ENCODE peak calls at places on chromosomes 4 and X, in five cellular contexts. S is astrocyte of the spinal cord, T is endothelial cell of umbilical vein, E is thoracic aorta, P is AG10803. F is an unnamed sample.

GRCh38 chrX:2767631-2768455 is 16.0 kb downstream of the XG start:
- DNase-seq in S (no peak), T (no peak), E (no peak), P (peak), F (peak)

GRCh38 chr4:104732766-104733165 is 238.1 kb upstream of the CXXC4 start:
- DNase-seq in S (no peak), T (no peak), E (no peak), P (no peak), F (no peak)

GRCh38 chrX:22538581-22538980 is 265.9 kb downstream of the CBLL2 start:
- DNase-seq in S (no peak), T (no peak), E (no peak), P (no peak), F (no peak)

GRCh38 chr4:37685726-37686372 is 327 bp downstream of the RELL1 start:
- DNase-seq in S (peak), T (peak), E (no peak), P (peak), F (no peak)

GRCh38 chr4:145481942-145482208 is 222 bp downstream of the SMAD1 start:
- DNase-seq in S (no peak), T (no peak), E (no peak), P (no peak), F (no peak)

GRCh38 chr4:143768007-143768591 is 67.6 kb upstream of the FREM3 start:
- DNase-seq in S (peak), T (peak), E (no peak), P (peak), F (peak)

GRCh38 chr4:61922766-61923165 is 722.6 kb downstream of the ADGRL3 start:
- DNase-seq in S (no peak), T (no peak), E (no peak), P (no peak), F (no peak)

GRCh38 chr4:8085491-8086479 is 72.8 kb downstream of the ABLIM2 start:
- DNase-seq in S (no peak), T (no peak), E (no peak), P (no peak), F (no peak)

GRCh38 chrX:17584248-17584681 is 153.0 kb upstream of the SCML1 start:
- DNase-seq in S (peak), T (no peak), E (no peak), P (peak), F (no peak)

GRCh38 chr4:32119907-32120306 is 1399.7 kb downstream of the PCDH7 start:
- DNase-seq in S (no peak), T (no peak), E (no peak), P (no peak), F (no peak)

GRCh38 chr4:32112891-32113290 is 1392.7 kb downstream of the PCDH7 start:
- DNase-seq in S (no peak), T (no peak), E (no peak), P (no peak), F (no peak)

DNA sequence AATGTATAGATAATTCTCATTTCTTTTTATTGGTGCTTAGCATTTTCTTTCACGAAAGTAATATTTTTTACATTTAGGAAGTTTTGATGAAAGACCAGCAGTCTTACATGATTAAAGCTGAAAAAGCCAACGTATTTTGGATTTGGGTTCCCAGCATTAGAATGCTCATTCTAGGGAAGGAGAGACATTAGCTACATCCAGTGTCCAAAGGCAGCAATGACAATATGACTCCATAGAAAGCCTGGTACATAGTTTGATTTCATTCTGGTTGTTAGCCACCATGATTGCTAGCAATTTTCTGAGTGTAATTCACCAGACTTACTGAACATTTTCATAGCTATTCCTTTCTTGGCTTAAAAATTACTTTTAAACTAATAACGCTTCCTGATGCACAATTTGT is 1397.5 kb downstream of the PCDH7 start:
- DNase-seq in S (no peak), T (no peak), E (no peak), P (no peak), F (no peak)
- TF ChIP-seq CTCF in S (peak), T (no peak), E (no peak), P (no peak), F (peak)

DNA sequence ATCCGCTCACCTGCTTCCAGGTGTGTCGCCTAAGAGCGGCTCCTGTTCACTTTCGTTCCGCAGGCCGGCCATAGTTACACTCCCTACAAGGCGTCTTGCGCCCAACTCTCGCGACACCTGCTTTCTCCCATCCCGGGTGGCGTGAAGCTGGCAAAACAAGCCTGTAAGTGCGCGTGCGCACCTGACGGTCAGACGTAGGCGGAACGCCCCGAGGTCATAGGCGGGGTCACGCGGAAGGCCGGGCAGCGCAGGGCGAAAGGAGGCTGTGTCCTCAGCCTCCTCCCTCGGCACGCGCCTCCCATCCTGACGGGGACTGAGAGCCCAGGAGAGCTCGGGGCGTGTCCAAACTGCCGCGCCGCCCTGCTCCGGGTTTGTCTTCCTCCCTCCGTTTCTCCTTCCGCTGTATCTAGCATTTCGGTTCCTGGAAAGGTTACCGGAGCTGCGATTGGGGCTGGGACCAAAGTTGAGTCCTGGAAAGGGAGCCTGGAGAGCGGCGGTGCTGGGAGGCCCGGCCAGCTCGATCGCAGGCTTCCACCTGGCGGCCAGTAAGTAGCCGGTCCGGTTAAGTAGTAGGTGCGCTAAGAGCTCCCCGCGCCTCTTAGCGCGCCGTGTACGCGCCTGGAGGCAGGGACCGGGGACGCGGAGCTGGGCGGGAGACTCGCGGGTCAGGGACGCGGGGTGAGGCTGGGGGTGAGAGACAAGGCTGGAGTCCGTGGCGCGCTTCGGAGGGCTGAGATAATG is at the start of the genes ABHD18 and MFSD8:
- DNase-seq in S (peak), T (peak), E (peak), P (peak), F (peak)
- TF ChIP-seq CTCF in S (peak), T (peak), E (peak), P (peak), F (peak)

GRCh38 chrX:153722704-153723350 is 1.4 kb downstream of the BCAP31 start:
- DNase-seq in S (no peak), T (peak), E (no peak), P (no peak), F (no peak)

GRCh38 chrX:153725832-153726285 is 1.2 kb downstream of the ABCD1 start:
- DNase-seq in S (no peak), T (no peak), E (no peak), P (no peak), F (no peak)

GRCh38 chrX:153724252-153725038 is at the start of the genes ABCD1 and BCAP31:
- DNase-seq in S (peak), T (peak), E (peak), P (peak), F (peak)

GRCh38 chrX:153725039-153725831 is 579 bp downstream of the ABCD1 start:
- DNase-seq in S (no peak), T (no peak), E (no peak), P (no peak), F (no peak)

GRCh38 chrX:153723351-153724251 is 586 bp downstream of the BCAP31 start:
- DNase-seq in S (peak), T (peak), E (no peak), P (peak), F (no peak)
- TF ChIP-seq CTCF in S (peak), T (peak), E (no peak), P (peak), F (peak)

DNA sequence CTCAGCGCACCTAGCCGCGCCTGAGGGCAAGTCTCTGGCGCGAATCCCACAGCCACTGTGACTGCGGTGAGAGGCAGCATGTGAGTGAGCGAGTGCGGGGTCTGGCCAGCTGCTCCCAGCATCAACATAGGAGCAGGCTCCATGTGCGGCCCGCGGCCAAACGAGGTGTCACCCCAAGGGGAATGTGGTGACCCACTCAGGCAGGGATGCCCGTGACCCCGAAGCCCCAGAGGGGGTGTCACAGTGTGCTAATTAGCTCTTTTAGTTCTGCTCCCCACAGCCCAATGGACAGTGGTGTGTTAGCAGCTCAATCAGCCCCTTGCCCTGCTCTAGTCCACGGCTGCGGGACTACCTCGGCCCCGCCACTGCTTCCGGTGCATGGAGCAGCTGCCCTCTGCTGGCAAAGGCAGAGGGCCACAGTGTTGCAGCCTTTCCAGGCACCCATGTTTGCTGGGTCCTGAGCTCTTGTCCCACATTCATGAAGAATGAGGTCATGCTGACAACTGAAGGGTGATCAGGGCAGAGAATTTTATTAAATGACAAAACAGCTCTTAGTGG is 61.4 kb downstream of the AGA start:
- DNase-seq in S (no peak), T (no peak), E (no peak), P (no peak), F (no peak)
- TF ChIP-seq CTCF in S (no peak), T (peak), E (no peak), P (peak), F (peak)

DNA sequence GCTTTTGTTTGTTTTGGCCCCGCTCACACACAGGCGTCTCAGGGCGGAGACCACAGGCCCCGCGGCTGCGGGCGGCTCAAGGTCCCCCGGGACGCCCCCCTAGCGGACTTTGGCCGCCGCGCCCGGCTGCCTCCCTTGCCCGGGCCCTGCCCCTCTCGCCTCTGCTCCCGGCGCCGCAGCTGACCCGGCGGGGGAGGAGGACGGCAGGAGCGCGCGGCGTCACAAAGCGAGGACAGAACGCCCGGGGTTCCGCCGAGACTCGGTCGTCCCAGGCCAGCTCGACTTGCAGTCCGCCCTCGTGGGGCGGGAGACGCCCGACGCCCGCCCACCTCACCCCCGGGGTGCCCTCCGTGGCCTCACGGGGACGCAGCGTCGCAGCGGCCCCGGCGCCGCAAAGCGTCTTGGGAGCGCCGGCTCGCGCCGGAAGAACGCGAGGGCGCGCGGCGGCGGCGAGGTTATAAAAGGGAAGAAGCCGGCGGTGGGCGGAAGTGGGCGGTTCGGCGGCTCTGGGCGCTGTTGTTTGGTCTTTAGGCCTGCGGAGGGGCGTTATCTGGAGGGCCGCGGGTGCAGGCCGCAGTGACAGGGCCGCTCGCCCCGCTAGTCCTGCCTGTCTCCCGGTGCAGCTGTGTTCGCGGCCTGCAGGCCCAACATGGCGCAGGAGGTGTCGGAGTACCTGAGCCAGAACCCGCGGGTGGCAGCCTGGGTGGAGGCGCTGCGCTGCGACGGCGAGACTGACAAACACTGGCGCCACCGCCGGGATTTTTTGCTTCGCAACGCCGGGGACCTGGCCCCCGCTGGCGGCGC is at the start of gene CDKN2AIP:
- DNase-seq in S (peak), T (peak), E (peak), P (peak), F (peak)
- TF ChIP-seq CTCF in S (peak), T (no peak), E (peak), P (no peak), F (no peak)

DNA sequence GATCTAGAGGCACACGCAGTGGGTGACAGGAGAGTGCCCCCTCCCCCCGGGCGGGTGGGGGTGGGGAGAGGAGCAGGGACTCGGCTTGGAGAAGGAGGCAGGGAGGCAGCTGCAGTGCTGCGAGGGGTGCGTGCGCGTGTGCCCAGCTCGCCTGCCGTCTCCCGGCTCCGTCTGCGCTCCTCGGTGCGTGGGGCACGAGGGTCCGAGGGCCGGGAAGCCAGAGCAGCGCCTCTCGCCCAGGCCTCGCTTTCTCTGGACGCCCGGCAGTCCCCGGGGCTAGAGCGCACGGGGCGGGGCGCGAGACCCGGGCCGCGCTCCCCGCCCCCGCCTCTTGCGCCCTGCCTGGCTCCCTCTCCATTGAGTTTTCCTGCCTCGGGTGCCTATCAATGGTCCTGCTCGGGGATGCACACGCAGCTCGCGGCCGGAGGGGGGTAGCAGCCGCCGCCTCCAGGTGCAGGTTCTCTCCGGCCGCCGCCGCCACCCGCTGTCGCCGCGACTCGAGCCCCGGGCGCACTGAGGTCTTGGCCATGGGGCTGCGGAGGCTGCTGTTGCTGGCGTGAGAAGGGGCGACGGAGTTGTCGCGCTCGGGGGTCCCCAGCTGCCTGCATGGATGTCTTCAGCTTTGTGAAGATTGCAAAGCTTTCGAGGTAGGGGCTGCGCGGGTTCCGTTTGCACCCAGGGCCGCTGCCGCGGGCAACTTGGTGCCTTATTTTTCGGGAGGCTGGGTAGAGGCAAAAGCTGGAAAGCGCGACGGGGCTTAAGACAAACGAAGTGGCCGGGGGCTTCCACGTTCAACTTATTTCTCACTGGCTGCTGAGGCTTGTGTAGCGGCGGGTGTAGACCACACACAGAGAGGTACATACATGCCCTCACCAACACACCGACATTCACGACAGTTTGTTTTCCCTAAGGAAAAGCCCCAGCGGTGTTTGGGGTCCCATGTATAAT is at the start of gene FRMPD4:
- DNase-seq in S (no peak), T (no peak), E (no peak), P (peak), F (no peak)
- TF ChIP-seq CTCF in S (peak), T (no peak), E (no peak), P (peak), F (no peak)

DNA sequence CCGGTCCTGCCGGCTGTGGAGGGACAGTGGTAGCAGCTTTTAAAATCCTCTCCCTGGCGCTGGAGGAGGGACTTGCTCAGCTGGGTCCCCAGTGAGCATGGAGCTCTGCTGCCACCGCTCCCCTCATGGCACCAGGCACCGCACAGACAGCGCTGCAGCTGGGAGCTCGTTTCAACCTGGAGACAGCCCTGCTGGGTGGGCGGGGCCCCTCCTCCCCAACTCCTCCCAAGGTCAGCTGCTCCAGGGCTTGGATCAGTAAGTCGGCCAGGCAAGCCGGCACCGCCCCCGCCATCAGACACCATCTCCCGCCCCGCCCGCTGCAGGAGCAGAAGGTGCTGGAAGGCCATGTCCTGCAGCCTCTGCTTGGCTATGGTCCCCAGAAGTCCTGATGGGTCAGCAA is 16.4 kb downstream of the ZFYVE28 start:
- DNase-seq in S (peak), T (peak), E (no peak), P (peak), F (no peak)
- TF ChIP-seq CTCF in S (peak), T (no peak), E (no peak), P (no peak), F (no peak)